ENCODE peak calls at places on chromosomes 5 and 9, in five cellular contexts. W is GM12878, U is H1, P is HCT116, V is SK-N-SH. A is an unnamed sample.

GRCh38 chr5:147216552-147217154 is 18.2 kb upstream of the STK32A start:
- DNase-seq in P (no peak), W (no peak), U (peak; percentile 52), V (no peak), A (peak; percentile 18)

GRCh38 chr5:82815871-82816270 is 261.3 kb downstream of the TMEM167A start:
- DNase-seq in V (no peak), P (no peak), U (no peak), W (no peak), A (no peak)

GRCh38 chr5:179734536-179735164 is 2.0 kb downstream of the MAML1 start:
- DNase-seq in P (no peak), U (no peak), V (no peak), W (no peak), A (no peak)

GRCh38 chr5:178113141-178113787 is at the start of gene N4BP3:
- DNase-seq in U (peak; percentile 88), V (peak; percentile 91), P (peak; percentile 47), W (no peak), A (peak; percentile 85)

GRCh38 chr5:168368854-168369253 is 77.4 kb downstream of the WWC1 start:
- DNase-seq in V (no peak), U (no peak), W (no peak), P (no peak), A (no peak)

GRCh38 chr5:68261174-68262021 is 45.8 kb downstream of the PIK3R1 start:
- DNase-seq in P (no peak), W (no peak), U (no peak), V (no peak), A (no peak)

GRCh38 chr5:32098291-32098690 is 75.8 kb downstream of the GOLPH3 start:
- DNase-seq in U (no peak), P (no peak), V (peak; percentile 44), W (no peak), A (no peak)

GRCh38 chr5:177366528-177367322 is 9.0 kb downstream of the RGS14 start:
- DNase-seq in U (peak; percentile 97), V (peak; percentile 99), P (no peak), W (no peak), A (peak; percentile 92)

GRCh38 chr5:110376281-110376916 is 350.1 kb downstream of the TMEM232 start:
- DNase-seq in V (no peak), W (no peak), U (no peak), P (no peak), A (no peak)

GRCh38 chr5:140321796-140322195 is 18.9 kb upstream of the PFDN1 start:
- DNase-seq in V (no peak), P (no peak), W (peak; percentile 21), U (no peak), A (no peak)

GRCh38 chr9:23492126-23493002 is 333.7 kb downstream of the ELAVL2 start:
- DNase-seq in V (peak; percentile 46), U (no peak), P (no peak), W (no peak), A (peak; percentile 25)

GRCh38 chr9:125106285-125106893 is 36.9 kb downstream of the SCAI start:
- DNase-seq in V (no peak), U (no peak), P (no peak), W (no peak), A (peak; percentile 13)

GRCh38 chr5:77167695-77168111 is 42.8 kb upstream of the PDE8B start:
- DNase-seq in U (no peak), W (no peak), V (no peak), P (no peak), A (peak; percentile 55)

GRCh38 chr9:18137815-18138214 is 336.1 kb upstream of the ADAMTSL1 start:
- DNase-seq in P (no peak), U (no peak), V (no peak), W (no peak), A (no peak)

GRCh38 chr9:95635986-95636600 is 119.3 kb upstream of the PTCH1 start:
- DNase-seq in W (no peak), U (no peak), V (no peak), P (no peak), A (no peak)

GRCh38 chr9:3887121-3887797 is 361.5 kb upstream of the RFX3 start:
- DNase-seq in W (no peak), P (no peak), U (no peak), V (no peak), A (no peak)

GRCh38 chr9:136619742-136620440 is 42.8 kb upstream of the EGFL7 start:
- DNase-seq in P (no peak), V (no peak), W (no peak), U (peak; percentile 45), A (no peak)

GRCh38 chr9:33868430-33869000 is 51.6 kb downstream of the UBE2R2 start:
- DNase-seq in W (no peak), U (no peak), V (no peak), P (no peak), A (no peak)

GRCh38 chr9:114130624-114131277 is 24.6 kb upstream of the COL27A1 start:
- DNase-seq in U (no peak), V (no peak), P (no peak), W (no peak), A (no peak)

GRCh38 chr5:69046375-69046957 is 47.3 kb upstream of the SLC30A5 start:
- DNase-seq in U (no peak), W (no peak), P (no peak), V (no peak), A (no peak)

GRCh38 chr9:91207481-91207888 is 154.2 kb downstream of the AUH start:
- DNase-seq in P (no peak), V (no peak), W (no peak), U (no peak), A (no peak)

DNA sequence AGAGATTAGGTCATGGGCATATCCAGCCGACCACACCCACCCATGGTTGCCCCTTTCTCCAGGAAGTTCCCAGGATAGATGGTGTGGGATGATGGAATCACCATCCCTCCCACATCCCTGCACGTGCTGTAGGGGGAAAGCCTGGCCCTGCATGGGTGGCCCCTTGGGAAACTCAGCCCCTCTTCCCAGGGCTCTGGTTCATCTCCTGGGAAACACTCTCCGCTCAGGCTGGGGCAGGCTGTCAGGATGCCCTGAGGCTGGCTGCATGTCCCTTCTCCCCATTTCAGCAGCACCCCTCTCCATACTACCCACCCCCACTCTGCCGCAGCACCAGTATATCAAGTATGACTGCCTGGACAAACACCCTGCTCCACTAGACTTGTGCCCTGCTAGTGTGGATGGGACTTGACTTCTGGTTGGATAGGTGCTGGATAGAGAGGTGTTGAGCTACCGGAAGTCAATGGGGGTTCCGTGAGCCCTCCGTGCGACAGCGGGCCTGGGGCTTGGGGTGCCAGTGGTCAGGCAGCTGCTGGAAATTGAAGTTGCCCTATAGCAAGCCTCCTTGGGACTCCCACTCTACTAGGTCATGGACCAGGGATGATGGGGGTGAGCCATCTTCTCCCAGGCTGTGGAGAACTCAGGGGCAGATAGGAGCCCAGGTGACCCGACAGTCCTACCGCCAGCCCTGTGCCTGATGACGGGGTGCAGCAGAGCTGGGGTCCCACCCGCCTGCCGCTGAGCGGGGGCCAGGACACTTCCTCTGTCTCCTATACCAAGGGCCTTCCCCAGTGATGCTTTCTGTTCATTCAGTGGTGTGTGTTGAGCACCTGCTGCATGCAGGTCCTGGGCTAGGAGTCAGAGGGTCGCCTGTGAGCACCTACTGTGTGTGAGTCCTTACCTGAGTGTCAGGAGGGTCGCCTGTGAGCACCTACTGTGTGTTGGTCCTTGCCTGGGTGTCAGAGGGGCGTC is 69.4 kb upstream of the COL5A1 start:
- DNase-seq in P (no peak), W (no peak), U (peak; percentile 32), V (no peak), A (peak; percentile 26)
- TF ChIP-seq JUND in P (no peak), W (no peak), U (no peak), V (no peak), A (no peak)

DNA sequence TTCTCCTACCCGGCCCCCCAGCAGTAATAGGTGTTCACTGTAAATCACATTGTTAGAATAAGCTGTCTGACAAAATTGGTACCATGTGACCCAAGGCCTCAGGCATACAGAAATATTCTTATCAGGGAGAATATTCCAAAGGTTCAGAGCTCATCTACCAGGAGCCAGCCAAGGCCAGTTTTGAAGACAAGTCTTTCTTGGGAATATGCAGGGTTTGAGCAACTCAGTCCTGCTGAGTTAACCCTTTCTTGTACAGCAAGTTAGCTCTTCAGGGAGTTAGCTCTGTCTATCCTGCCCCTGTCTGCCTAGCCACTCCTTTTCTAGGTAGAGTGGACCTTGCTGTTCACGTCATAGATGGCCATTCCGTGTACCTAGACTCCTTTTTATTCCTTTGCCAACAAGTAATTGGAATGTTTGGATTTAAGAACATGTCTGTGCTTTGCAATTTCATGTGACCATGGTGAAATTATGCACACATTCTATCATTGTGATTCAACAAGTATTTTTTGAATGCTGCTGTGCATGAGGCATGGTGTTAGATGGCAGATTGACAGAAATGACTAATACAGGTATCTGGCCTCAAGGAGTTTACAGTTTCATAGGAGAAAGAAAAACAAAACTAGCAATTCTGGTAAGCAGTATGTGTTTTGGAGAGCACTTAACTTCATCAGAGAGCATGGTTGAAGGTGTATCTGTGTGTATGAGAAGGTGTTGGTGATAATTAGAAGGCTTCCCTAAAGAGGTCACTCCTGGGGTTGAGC is 22.6 kb downstream of the TGFBR1 start:
- DNase-seq in V (no peak), U (no peak), P (no peak), W (no peak), A (no peak)
- TF ChIP-seq JUND in V (no peak), U (no peak), P (no peak), W (no peak), A (no peak)

GRCh38 chr5:17727212-17727611 is 93.0 kb downstream of the TAF11L14 start:
- DNase-seq in V (no peak), U (no peak), P (no peak), W (no peak), A (no peak)
- TF ChIP-seq JUND in V (no peak), U (no peak), P (no peak), W (no peak), A (no peak)

GRCh38 chr5:96254980-96255681 is 177.9 kb downstream of the PCSK1 start:
- DNase-seq in P (no peak), U (no peak), V (no peak), W (no peak), A (peak; percentile 10)
- TF ChIP-seq JUND in P (no peak), U (no peak), V (peak; percentile 88), W (no peak), A (no peak)

GRCh38 chr9:109708507-109708945 is 71.5 kb upstream of the PALM2AKAP2 start:
- DNase-seq in V (no peak), P (no peak), W (no peak), U (no peak), A (no peak)
- TF ChIP-seq JUND in V (no peak), P (no peak), W (no peak), U (no peak), A (no peak)

GRCh38 chr9:27276182-27277030 is 20.5 kb downstream of the EQTN start:
- DNase-seq in U (no peak), W (no peak), V (peak; percentile 60), P (peak; percentile 42), A (peak; percentile 63)
- TF ChIP-seq JUND in U (no peak), W (no peak), V (no peak), P (no peak), A (no peak)

DNA sequence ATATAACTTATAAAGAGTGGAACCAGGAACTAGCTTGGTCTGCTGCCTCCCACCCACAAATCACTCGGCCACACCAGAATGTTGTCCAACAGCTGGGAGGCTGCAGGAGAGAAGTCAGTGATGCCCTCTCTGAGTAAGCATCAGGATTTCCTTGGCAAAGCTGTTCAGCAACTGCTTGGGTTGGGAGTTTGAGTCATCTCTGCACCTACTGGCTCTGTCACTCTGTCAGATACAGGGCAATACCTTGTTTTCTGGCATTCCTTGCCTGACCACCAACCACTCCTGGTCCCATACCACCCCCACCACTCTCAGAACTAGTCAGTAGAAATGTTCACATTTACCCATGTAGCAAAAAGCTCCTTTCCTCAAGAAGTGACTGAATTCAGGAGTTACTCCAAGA is 36.8 kb upstream of the GCNT4 start:
- DNase-seq in W (no peak), U (no peak), V (no peak), P (no peak), A (no peak)
- TF ChIP-seq JUND in W (no peak), U (no peak), V (no peak), P (no peak), A (no peak)

GRCh38 chr9:83509372-83509771 is 28.8 kb downstream of the FRMD3 start:
- DNase-seq in P (no peak), U (no peak), W (no peak), V (no peak), A (peak; percentile 38)
- TF ChIP-seq JUND in P (no peak), U (no peak), W (no peak), V (no peak), A (no peak)